ENCODE peak calls at places on chromosome 2, in seven cellular contexts. V is GM23338, M is fibroblast of pulmonary artery, I is lower lobe of right lung, E is fibroblast of lung, H is psoas muscle, O is Panc1. S is an unnamed sample.

GRCh38 chr2:201114846-201115245 is 1.1 kb upstream of the CFLAR start:
- DNase-seq in H (no peak), O (no peak), I (no peak), E (peak; percentile 54), V (no peak), M (no peak), S (no peak)

GRCh38 chr2:10482979-10483378 is 34.9 kb upstream of the ODC1 start:
- DNase-seq in I (no peak), O (no peak), H (no peak), M (peak; percentile 18), V (no peak), E (no peak), S (no peak)

GRCh38 chr2:27717070-27717453 is 53.4 kb downstream of the SLC4A1AP start:
- DNase-seq in V (peak; percentile 19), H (peak; percentile 37), O (no peak), E (peak; percentile 71), M (peak; percentile 68), I (no peak), S (peak; percentile 85)

GRCh38 chr2:158024288-158024898 is 77.3 kb upstream of the UPP2 start:
- DNase-seq in I (peak; percentile 52), V (peak; percentile 75), H (peak; percentile 35), O (no peak), M (peak; percentile 53), E (peak; percentile 18), S (peak; percentile 9)

GRCh38 chr2:230697676-230698075 is 15.0 kb upstream of the CAB39 start:
- DNase-seq in E (peak; percentile 64), V (no peak), I (no peak), H (no peak), M (no peak), O (no peak), S (no peak)

GRCh38 chr2:191105082-191105481 is 45.7 kb downstream of the STAT4 start:
- DNase-seq in I (no peak), H (no peak), V (peak; percentile 21), M (peak; percentile 38), E (peak; percentile 43), O (no peak), S (no peak)

GRCh38 chr2:166329465-166329864 is 46.3 kb downstream of the SCN9A start:
- DNase-seq in E (no peak), O (no peak), V (no peak), I (no peak), M (no peak), H (no peak), S (no peak)

GRCh38 chr2:161576421-161576820 is 47.8 kb upstream of the SLC4A10 start:
- DNase-seq in O (no peak), M (no peak), V (peak; percentile 90), I (no peak), H (no peak), E (no peak), S (no peak)

GRCh38 chr2:94873362-94874276 is 2.4 kb downstream of the TEKT4 start:
- DNase-seq in E (no peak), M (no peak), I (peak; percentile 34), V (peak; percentile 36), O (no peak), H (no peak), S (no peak)

GRCh38 chr2:144414324-144414845 is 105.5 kb downstream of the ZEB2 start:
- DNase-seq in I (peak; percentile 75), E (peak; percentile 92), V (no peak), O (no peak), M (peak; percentile 94), H (peak; percentile 31), S (peak; percentile 51)

GRCh38 chr2:54904836-54905235 is 145.4 kb downstream of the RTN4 start:
- DNase-seq in H (no peak), O (no peak), I (no peak), V (no peak), E (no peak), M (no peak), S (no peak)

GRCh38 chr2:128017561-128017960 is 10.3 kb downstream of the SAP130 start:
- DNase-seq in H (no peak), O (no peak), E (no peak), M (no peak), V (no peak), I (no peak), S (no peak)

GRCh38 chr2:25651782-25652455 is 21.5 kb downstream of the DTNB start:
- DNase-seq in I (no peak), V (no peak), E (no peak), H (no peak), M (peak; percentile 6), O (no peak), S (no peak)

GRCh38 chr2:95757988-95758387 is 166.2 kb downstream of the TRIM43 start:
- DNase-seq in E (no peak), I (no peak), V (no peak), H (no peak), O (no peak), M (no peak), S (no peak)

GRCh38 chr2:194567661-194568017 is 1089.4 kb upstream of the SLC39A10 start:
- DNase-seq in V (no peak), O (no peak), E (no peak), M (no peak), H (no peak), I (no peak), S (no peak)

GRCh38 chr2:219485201-219485580 is 13.5 kb upstream of the GMPPA start:
- DNase-seq in O (no peak), E (no peak), H (no peak), M (no peak), I (no peak), V (no peak), S (no peak)

GRCh38 chr2:151029406-151030157 is 232.1 kb downstream of the RBM43 start:
- DNase-seq in V (no peak), I (no peak), H (no peak), O (no peak), E (peak; percentile 77), M (peak; percentile 89), S (no peak)

GRCh38 chr2:108987111-108987510 is 1.9 kb downstream of the EDAR start:
- DNase-seq in O (no peak), I (no peak), M (no peak), H (no peak), E (no peak), V (no peak), S (no peak)

GRCh38 chr2:75548036-75548573 is 12.6 kb downstream of the EVA1A start:
- DNase-seq in H (no peak), V (no peak), I (no peak), M (no peak), O (no peak), E (peak; percentile 34), S (no peak)

GRCh38 chr2:63078852-63079606 is 28.4 kb downstream of the OTX1 start:
- DNase-seq in I (no peak), E (no peak), O (peak; percentile 18), M (no peak), V (peak; percentile 86), H (no peak), S (no peak)

GRCh38 chr2:28352104-28352503 is 40.6 kb upstream of the FOSL2 start:
- DNase-seq in O (no peak), E (no peak), V (no peak), H (peak; percentile 3), I (peak; percentile 7), M (no peak), S (no peak)

GRCh38 chr2:156333274-156333950 is 891 bp upstream of the NR4A2 start:
- DNase-seq in H (no peak), I (peak; percentile 88), E (no peak), M (no peak), O (no peak), V (no peak), S (no peak)

GRCh38 chr2:160042054-160042453 is 20.4 kb downstream of the PLA2R1 start:
- DNase-seq in O (no peak), H (no peak), M (no peak), V (no peak), E (no peak), I (no peak), S (no peak)

GRCh38 chr2:31071741-31072140 is 66.5 kb downstream of the GALNT14 start:
- DNase-seq in V (no peak), I (no peak), H (no peak), M (no peak), O (no peak), E (no peak), S (no peak)

GRCh38 chr2:28277466-28277865 is 115.2 kb upstream of the FOSL2 start:
- DNase-seq in I (no peak), O (no peak), M (no peak), E (no peak), V (no peak), H (no peak), S (no peak)

GRCh38 chr2:39483530-39483929 is 46.4 kb upstream of the MAP4K3 start:
- DNase-seq in M (peak; percentile 34), H (no peak), E (no peak), V (no peak), O (no peak), I (no peak), S (no peak)
- TF ChIP-seq CTCF in M (no peak), H (no peak), E (no peak), V (no peak), O (no peak), I (no peak), S (no peak)

DNA sequence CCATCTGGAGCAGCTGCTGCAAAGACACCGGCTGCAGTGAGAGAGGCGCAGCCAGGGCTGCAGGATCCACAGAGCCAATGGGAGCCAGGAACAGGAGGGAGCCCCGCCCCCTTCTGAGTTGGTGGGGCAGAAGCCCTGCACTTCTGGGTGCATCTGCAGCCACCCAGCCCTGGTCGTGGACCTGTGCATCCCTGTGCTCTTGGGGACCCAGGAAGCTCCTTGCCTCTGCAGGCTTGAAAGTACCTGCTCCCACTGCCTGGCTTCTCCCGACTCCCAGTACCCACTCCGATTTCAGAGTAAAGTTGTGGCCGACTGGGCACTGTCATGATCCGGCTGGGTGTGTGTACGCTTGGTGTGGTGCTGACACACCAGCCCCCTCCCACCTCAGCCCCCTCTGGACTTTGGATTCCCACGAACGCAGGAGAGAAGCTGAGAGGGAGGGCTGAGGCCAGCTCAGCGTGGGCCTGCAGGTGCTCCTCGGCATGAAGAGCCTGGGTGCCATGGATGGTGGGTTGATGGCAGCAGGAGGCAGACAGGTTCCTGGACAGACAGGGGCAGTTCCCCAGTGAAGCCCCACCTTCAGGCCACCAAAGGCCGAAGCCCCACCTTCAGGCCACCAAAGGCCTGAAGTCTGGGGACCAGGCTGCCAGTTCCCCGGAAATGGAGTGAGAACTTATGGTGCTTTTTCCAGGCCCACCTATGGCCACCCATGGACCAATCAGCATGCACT is 34.9 kb downstream of the LRRTM4 start:
- DNase-seq in M (no peak), H (no peak), V (peak; percentile 22), O (no peak), E (no peak), I (no peak), S (no peak)
- H3K4me3 ChIP-seq in M (no peak overlapping the region), H (no peak overlapping the region), V (no peak overlapping the region), O (no peak overlapping the region), E (no peak overlapping the region), I (no peak overlapping the region), S (no peak overlapping the region)

GRCh38 chr2:207239222-207239674 is 73.5 kb upstream of the KLF7 start:
- DNase-seq in O (no peak), H (peak; percentile 70), I (peak; percentile 66), E (peak; percentile 100), V (no peak), M (peak; percentile 100), S (peak; percentile 94)
- TF ChIP-seq CTCF in O (no peak), H (no peak), I (no peak), E (no peak), V (no peak), M (no peak), S (no peak)

DNA sequence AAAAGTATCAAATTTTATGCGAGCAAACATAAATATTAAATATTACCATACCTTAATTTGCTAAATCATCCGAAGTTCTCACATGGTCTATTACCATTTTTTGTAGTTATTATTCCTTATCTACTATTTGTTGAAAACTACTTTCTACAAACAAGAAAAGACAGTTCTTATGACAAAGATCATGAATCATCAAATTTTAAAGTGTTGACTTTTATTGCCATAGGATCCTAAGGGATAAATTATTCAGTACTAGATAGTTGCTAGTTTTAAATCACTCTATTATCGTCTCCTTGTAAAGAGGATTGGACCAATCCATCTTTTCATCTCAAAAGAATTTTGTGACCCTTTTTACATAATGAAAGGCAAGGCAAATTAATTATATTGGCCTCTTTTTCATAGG is 523.6 kb upstream of the TMEFF2 start:
- DNase-seq in O (no peak), H (no peak), V (no peak), E (no peak), I (no peak), M (no peak), S (no peak)
- H3K4me3 ChIP-seq in O (no peak overlapping the region), H (no peak overlapping the region), V (no peak overlapping the region), E (no peak overlapping the region), I (no peak overlapping the region), M (no peak overlapping the region), S (no peak overlapping the region)